ENCODE peak calls at places on chromosomes 6 and 20, in eight cellular contexts. Y is foreskin fibroblast, T is RWPE1, O is GM12864, A is fibroblast of lung, L is nephron progenitor cell, K is H9, I is neural crest cell. V is an unnamed sample.

GRCh38 chr6:16276991-16277981 is 38.9 kb downstream of the GMPR start:
- DNase-seq in Y (peak), K (peak), O (peak), I (peak), T (peak), L (peak), A (peak), V (peak)

GRCh38 chr6:167799033-167799933 is 27.4 kb upstream of the AFDN start:
- DNase-seq in I (no peak), L (no peak), O (no peak), Y (no peak), T (no peak), A (no peak), K (no peak), V (no peak)

GRCh38 chr6:151096255-151096612 is 143.5 kb upstream of the AKAP12 start:
- DNase-seq in I (no peak), L (no peak), K (no peak), A (no peak), O (no peak), T (no peak), Y (no peak), V (peak)

GRCh38 chr20:6780414-6780813 is 12.9 kb downstream of the BMP2 start:
- DNase-seq in I (no peak), L (no peak), T (no peak), Y (no peak), O (no peak), K (no peak), A (no peak), V (no peak)

GRCh38 chr6:93424303-93425064 is 5.1 kb upstream of the EPHA7 start:
- DNase-seq in K (no peak), I (no peak), Y (no peak), O (no peak), A (no peak), L (peak), T (no peak), V (no peak)

GRCh38 chr6:20866940-20867630 is 332.8 kb downstream of the CDKAL1 start:
- DNase-seq in T (no peak), K (no peak), L (no peak), A (peak), I (no peak), Y (no peak), O (no peak), V (no peak)

GRCh38 chr6:88869263-88870023 is 94.0 kb downstream of the RNGTT start:
- DNase-seq in O (no peak), T (no peak), Y (peak), L (no peak), K (no peak), I (no peak), A (peak), V (peak)

GRCh38 chr20:33246077-33246476 is 10.3 kb downstream of the BPIFA1 start:
- DNase-seq in K (no peak), L (no peak), I (no peak), T (no peak), Y (no peak), A (no peak), O (no peak), V (no peak)

GRCh38 chr6:2021713-2022125 is 223.7 kb downstream of the GMDS start:
- DNase-seq in K (no peak), L (peak), T (peak), I (no peak), A (peak), O (no peak), Y (peak), V (peak)

GRCh38 chr20:64159711-64160110 is 4.5 kb upstream of the MYT1 start:
- DNase-seq in L (no peak), O (no peak), T (no peak), I (no peak), K (no peak), Y (no peak), A (no peak), V (no peak)

DNA sequence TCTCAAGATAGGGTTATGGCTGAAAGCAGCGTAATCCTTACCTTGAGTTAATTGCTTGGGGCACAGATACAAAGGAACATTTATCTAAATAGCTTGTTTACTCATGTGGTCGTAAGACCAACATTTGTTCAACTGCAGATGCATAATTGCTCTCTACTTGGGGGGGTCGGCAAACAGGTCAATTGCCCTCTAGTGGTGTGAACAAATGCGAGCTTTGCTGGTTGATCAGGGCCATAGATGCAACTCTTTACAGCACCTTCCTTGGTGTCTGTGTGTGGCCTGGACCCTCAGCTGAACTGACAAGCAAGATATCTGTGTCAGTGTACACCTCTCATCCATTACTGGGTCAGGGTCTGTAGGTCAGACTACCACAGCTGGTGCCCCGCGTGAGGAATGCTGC is 24.1 kb downstream of the HLA-DPA1 start:
- DNase-seq in I (no peak), O (no peak), T (no peak), K (peak), A (no peak), Y (no peak), L (no peak), V (no peak)
- TF ChIP-seq CTCF in I (no peak), O (peak), T (no peak), K (peak), A (peak), Y (no peak), L (no peak), V (no peak)

DNA sequence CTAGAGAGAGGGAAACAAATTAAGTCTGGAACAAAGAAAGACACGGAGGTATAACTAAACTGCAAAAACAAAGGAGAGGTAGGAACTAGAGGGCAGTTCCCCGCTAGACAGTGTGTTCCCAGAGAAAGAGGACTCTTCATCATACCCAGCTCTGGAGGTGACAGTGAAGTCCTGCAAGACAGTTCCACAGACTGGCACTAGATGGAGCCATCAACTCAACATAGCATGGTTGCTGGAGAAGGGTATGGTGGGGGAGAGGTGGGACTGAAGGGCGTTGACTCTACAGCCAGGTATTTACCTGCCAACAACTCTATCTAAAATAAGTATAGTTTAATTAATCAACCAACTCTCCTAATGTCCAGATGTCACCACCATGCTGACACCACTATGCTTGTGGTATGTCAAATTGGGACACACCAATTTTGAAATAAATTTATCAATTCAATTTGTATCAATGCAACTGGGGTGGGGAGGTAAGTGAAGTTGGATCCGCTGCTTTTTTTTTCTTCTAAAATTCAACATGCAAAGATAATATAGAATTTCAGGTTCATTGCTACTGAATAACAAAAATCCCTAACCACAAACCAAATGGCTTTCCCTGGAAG is 9.7 kb downstream of the BACH2 start:
- DNase-seq in T (peak), A (peak), K (peak), I (peak), O (peak), Y (no peak), L (peak), V (no peak)
- TF ChIP-seq CTCF in T (peak), A (peak), K (peak), I (peak), O (peak), Y (peak), L (peak), V (peak)

GRCh38 chr6:125787791-125788190 is 3.0 kb upstream of the NCOA7 start:
- DNase-seq in I (no peak), A (peak), O (no peak), T (no peak), L (no peak), K (no peak), Y (no peak), V (peak)
- TF ChIP-seq CTCF in I (peak), A (no peak), O (peak), T (no peak), L (no peak), K (peak), Y (peak), V (peak)

GRCh38 chr20:49187330-49188100 is 619 bp downstream of the STAU1 start:
- DNase-seq in A (peak), O (no peak), L (no peak), Y (no peak), T (peak), K (peak), I (peak), V (no peak)

GRCh38 chr20:49186535-49187329 is 1.4 kb downstream of the STAU1 start:
- DNase-seq in A (peak), K (no peak), T (peak), I (no peak), L (peak), Y (peak), O (peak), V (peak)

GRCh38 chr20:49185071-49185757 is 2.9 kb downstream of the STAU1 start:
- DNase-seq in K (no peak), L (no peak), I (no peak), O (no peak), A (no peak), T (no peak), Y (no peak), V (no peak)

GRCh38 chr20:49184691-49185070 is 3.5 kb downstream of the STAU1 start:
- DNase-seq in L (no peak), Y (no peak), A (no peak), K (no peak), T (no peak), I (no peak), O (no peak), V (no peak)

DNA sequence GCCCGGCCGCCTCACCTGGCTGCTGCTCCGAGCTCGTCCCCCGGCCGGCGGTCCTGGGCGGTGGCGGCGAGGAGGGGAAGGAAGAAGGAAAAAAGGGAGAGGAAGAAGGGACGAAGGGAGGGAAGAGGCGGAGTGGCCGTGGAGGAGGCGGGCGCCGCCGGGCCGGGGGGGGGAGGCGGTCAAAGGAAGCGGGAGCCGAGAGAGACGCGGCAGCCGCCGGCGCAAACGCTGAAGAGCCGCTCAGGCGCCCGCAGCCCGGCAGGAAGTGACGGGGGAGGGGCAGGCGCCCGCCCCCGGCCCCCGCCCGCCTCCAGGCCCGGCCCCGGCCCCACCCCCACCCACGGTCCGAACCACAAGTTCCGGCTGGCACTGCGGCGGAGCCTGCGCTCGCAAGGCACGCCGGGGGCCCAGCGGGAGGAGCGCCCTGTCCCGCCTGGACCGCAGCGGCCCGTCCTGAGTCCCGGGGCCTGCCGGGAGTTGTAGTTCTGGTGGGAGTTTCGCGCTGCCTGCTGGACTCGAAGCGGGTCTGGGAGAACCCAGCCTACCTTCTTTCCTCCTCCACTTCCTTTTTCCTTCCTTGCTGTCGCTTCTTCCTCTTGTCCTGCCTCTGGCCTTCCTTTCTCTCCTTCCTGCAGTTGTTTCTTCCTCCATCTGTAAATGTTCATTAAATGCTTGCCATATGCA is at the start of gene STAU1:
- DNase-seq in O (peak), Y (peak), A (peak), T (peak), L (peak), I (peak), K (peak), V (peak)
- TF ChIP-seq CTCF in O (no peak), Y (no peak), A (no peak), T (no peak), L (no peak), I (no peak), K (no peak), V (no peak)

GRCh38 chr6:133632206-133632605 is 256.7 kb upstream of the TCF21 start:
- DNase-seq in L (no peak), Y (peak), A (peak), O (no peak), K (no peak), T (no peak), I (no peak), V (peak)

GRCh38 chr6:133634474-133634873 is 254.4 kb upstream of the TCF21 start:
- DNase-seq in L (no peak), K (no peak), A (no peak), Y (no peak), T (no peak), O (no peak), I (no peak), V (no peak)

GRCh38 chr6:133632906-133633305 is 256.0 kb upstream of the TCF21 start:
- DNase-seq in K (no peak), L (no peak), A (no peak), Y (no peak), I (no peak), O (no peak), T (no peak), V (no peak)

GRCh38 chr6:133630651-133631050 is 258.3 kb upstream of the TCF21 start:
- DNase-seq in L (no peak), O (no peak), A (peak), K (no peak), T (no peak), I (no peak), Y (no peak), V (peak)

GRCh38 chr6:133631421-133631820 is 257.5 kb upstream of the TCF21 start:
- DNase-seq in Y (peak), T (no peak), A (peak), I (no peak), K (no peak), L (no peak), O (no peak), V (peak)
- TF ChIP-seq CTCF in Y (peak), T (no peak), A (no peak), I (no peak), K (no peak), L (no peak), O (no peak), V (peak)

DNA sequence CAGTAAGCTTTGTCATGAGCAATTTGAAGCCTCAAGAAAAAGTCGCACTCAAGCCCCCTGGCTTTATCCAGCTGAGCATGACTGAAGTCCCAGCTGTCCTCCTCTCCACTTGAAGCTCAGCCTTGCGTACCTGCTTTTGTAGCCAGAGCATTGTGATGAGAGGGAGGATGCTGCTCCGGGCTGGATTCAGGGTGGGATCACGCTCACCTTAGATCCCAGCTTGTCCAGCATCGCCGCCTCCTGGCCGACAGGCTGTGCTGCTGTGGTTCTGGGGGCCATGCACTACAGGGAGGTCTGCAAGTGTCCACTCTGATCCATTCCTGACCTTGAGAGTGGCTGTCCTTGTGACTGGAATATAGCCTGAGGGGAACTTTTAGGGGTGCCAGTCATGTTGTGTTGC is 495.6 kb downstream of the CDH26 start:
- DNase-seq in T (no peak), O (no peak), I (no peak), A (no peak), Y (no peak), K (peak), L (peak), V (no peak)
- TF ChIP-seq CTCF in T (no peak), O (no peak), I (peak), A (no peak), Y (no peak), K (peak), L (no peak), V (peak)

GRCh38 chr20:45368221-45368980 is 5.4 kb downstream of the SYS1 start:
- DNase-seq in O (peak), I (no peak), Y (no peak), T (no peak), L (no peak), K (peak), A (no peak), V (no peak)
- TF ChIP-seq CTCF in O (no peak), I (no peak), Y (no peak), T (no peak), L (no peak), K (no peak), A (no peak), V (no peak)

GRCh38 chr6:12884983-12885382 is 168.4 kb downstream of the PHACTR1 start:
- DNase-seq in K (no peak), O (no peak), A (no peak), I (no peak), L (no peak), Y (no peak), T (no peak), V (peak)

GRCh38 chr6:12886961-12887775 is 170.6 kb downstream of the PHACTR1 start:
- DNase-seq in O (no peak), Y (peak), T (no peak), L (no peak), I (no peak), A (peak), K (peak), V (peak)

GRCh38 chr6:12892201-12892600 is 175.6 kb downstream of the PHACTR1 start:
- DNase-seq in A (no peak), L (no peak), Y (no peak), T (no peak), O (no peak), K (no peak), I (no peak), V (peak)

GRCh38 chr6:12891595-12891994 is 175.0 kb downstream of the PHACTR1 start:
- DNase-seq in O (no peak), Y (no peak), I (no peak), A (no peak), T (no peak), K (no peak), L (no peak), V (no peak)

DNA sequence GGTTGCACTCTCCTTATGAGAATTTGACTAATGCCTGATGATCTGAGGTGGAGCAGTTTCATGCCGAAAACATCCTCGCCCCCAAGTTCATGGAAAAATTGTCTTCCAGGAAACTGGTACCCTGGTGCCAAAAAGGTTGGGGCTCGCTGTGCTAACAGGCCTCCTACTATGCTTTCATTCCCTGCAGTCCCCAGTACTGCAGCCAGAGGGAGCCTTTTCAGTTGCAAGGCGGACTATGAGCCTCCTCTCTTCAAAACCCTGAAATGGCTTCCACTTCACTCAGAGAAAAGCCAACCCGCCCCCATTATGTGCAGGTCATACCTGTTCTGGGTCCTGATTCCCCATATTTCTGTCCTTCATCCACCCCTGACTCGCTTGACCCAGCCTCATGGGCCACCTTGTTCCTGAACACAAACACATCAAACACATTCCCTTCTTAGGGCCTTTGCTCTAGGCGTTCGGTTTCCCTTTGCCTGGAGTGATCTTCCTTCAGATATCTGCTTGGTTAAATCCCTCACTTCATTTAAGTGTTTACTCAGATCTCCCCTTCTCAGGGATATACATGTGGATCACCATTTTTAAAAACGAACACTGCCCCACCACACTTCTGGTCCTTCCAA is 173.7 kb downstream of the PHACTR1 start:
- DNase-seq in K (peak), O (no peak), T (no peak), L (peak), I (no peak), A (no peak), Y (no peak), V (no peak)
- TF ChIP-seq CTCF in K (peak), O (peak), T (peak), L (peak), I (peak), A (peak), Y (peak), V (no peak)

DNA sequence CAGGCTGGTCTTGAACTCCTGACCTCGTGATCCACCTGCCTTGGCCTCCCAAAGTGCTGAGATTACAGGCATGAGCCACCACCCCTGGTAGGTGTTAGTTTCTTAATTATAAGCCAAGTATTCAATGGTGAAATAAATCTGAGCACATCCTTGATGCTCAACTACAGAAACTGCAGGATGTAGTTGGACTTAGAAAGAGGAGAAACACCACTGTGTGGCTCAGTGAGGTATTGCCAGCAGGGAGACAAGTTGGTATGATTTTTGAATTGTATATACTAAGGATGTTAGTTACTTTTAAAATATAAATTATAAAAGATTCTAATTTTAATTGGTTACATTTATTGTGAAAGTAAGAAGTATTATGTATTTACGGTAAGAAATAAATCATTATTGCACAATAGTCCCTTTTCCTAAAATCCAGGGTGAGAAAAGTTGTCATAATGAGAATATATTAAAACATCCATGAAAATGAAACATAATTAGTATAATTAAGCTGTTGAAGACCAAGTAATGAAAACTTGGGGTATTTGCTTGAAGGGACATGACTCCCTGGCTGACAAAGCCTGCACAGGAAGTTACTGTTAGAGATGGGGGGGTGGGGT is 17.6 kb downstream of the SLC18B1 start:
- DNase-seq in A (peak), Y (peak), O (no peak), I (no peak), L (no peak), T (peak), K (no peak), V (peak)
- TF ChIP-seq CTCF in A (peak), Y (peak), O (peak), I (peak), L (peak), T (no peak), K (peak), V (peak)

V was measured in AG10803.